ENCODE peak calls at places on chromosomes 6 and 20, in ten cellular contexts. V is MM.1S; A is cardiac muscle cell; S is CD8-positive, alpha-beta T cell; X is CD4-positive, alpha-beta T cell; P is heart left ventricle; K is left lung; I is nephron progenitor cell; C is RWPE1; Q is HepG2. O is an unnamed sample.

GRCh38 chr6:21738180-21739094 is 144.9 kb downstream of the SOX4 start:
- DNase-seq in V (no peak), A (no peak), S (no peak), X (no peak), P (no peak), K (no peak), I (no peak), C (peak), Q (no peak), O (no peak)

GRCh38 chr6:14059791-14060436 is 57.7 kb upstream of the CD83 start:
- DNase-seq in V (no peak), A (no peak), S (no peak), X (no peak), P (peak), K (no peak), I (no peak), C (peak), Q (no peak), O (no peak)

GRCh38 chr20:33482581-33482980 is 7.3 kb upstream of the CBFA2T2 start:
- DNase-seq in V (no peak), A (no peak), S (no peak), X (no peak), P (no peak), K (no peak), I (no peak), C (no peak), Q (no peak), O (no peak)

GRCh38 chr6:169921853-169922779 is 170.7 kb downstream of the ERMARD start:
- DNase-seq in V (no peak), A (no peak), S (peak), X (no peak), P (no peak), K (no peak), I (peak), C (no peak), Q (peak), O (no peak)

GRCh38 chr6:149166747-149167146 is 150.8 kb upstream of the TAB2 start:
- DNase-seq in V (no peak), A (peak), S (no peak), X (no peak), P (no peak), K (no peak), I (no peak), C (no peak), Q (no peak), O (no peak)

GRCh38 chr6:168390746-168391400 is 50.1 kb upstream of the SMOC2 start:
- DNase-seq in V (no peak), A (no peak), S (no peak), X (no peak), P (no peak), K (no peak), I (no peak), C (no peak), Q (no peak), O (no peak)

GRCh38 chr20:25299801-25300200 is 51.9 kb downstream of the PYGB start:
- DNase-seq in V (peak), A (no peak), S (no peak), X (no peak), P (peak), K (no peak), I (no peak), C (peak), Q (no peak), O (no peak)

GRCh38 chr20:37225146-37225545 is 36.5 kb downstream of the GHRH start:
- DNase-seq in V (no peak), A (no peak), S (no peak), X (no peak), P (no peak), K (no peak), I (no peak), C (no peak), Q (no peak), O (no peak)

GRCh38 chr20:50645253-50646068 is 45.9 kb downstream of the RIPOR3 start:
- DNase-seq in V (no peak), A (peak), S (no peak), X (no peak), P (peak), K (peak), I (peak), C (peak), Q (peak), O (no peak)

GRCh38 chr6:3319801-3320200 is 61.1 kb downstream of the PSMG4 start:
- DNase-seq in V (no peak), A (no peak), S (no peak), X (no peak), P (no peak), K (no peak), I (no peak), C (no peak), Q (no peak), O (no peak)

GRCh38 chr6:160393966-160394653 is 45.9 kb downstream of the SLC22A3 start:
- DNase-seq in V (no peak), A (peak), S (no peak), X (no peak), P (no peak), K (no peak), I (no peak), C (no peak), Q (peak), O (no peak)

GRCh38 chr6:1298768-1299167 is 13.1 kb upstream of the FOXQ1 start:
- DNase-seq in V (no peak), A (no peak), S (no peak), X (no peak), P (no peak), K (no peak), I (no peak), C (no peak), Q (no peak), O (no peak)

GRCh38 chr20:9422335-9422734 is 92.1 kb upstream of the LAMP5 start:
- DNase-seq in V (no peak), A (no peak), S (no peak), X (no peak), P (no peak), K (no peak), I (no peak), C (no peak), Q (no peak), O (no peak)

GRCh38 chr6:48068326-48069191 is 42.4 kb downstream of the PTCHD4 start:
- DNase-seq in V (no peak), A (no peak), S (no peak), X (no peak), P (peak), K (no peak), I (peak), C (peak), Q (no peak), O (peak)

GRCh38 chr6:142218441-142218840 is 71.4 kb downstream of the VTA1 start:
- DNase-seq in V (no peak), A (no peak), S (no peak), X (no peak), P (no peak), K (no peak), I (no peak), C (no peak), Q (no peak), O (no peak)

GRCh38 chr6:154763650-154764049 is 30.4 kb downstream of the SCAF8 start:
- DNase-seq in V (no peak), A (peak), S (no peak), X (no peak), P (no peak), K (no peak), I (no peak), C (no peak), Q (no peak), O (no peak)

GRCh38 chr20:59300341-59301081 is at the start of gene EDN3:
- DNase-seq in V (no peak), A (no peak), S (no peak), X (no peak), P (no peak), K (no peak), I (peak), C (no peak), Q (no peak), O (no peak)

GRCh38 chr20:41058007-41058673 is 29.5 kb downstream of the TOP1 start:
- DNase-seq in V (no peak), A (peak), S (no peak), X (no peak), P (no peak), K (peak), I (no peak), C (peak), Q (peak), O (no peak)

GRCh38 chr20:25319241-25320034 is 71.2 kb downstream of the ABHD12 start:
- DNase-seq in V (peak), A (no peak), S (no peak), X (no peak), P (no peak), K (peak), I (no peak), C (no peak), Q (no peak), O (no peak)

GRCh38 chr20:7285918-7286556 is 518.6 kb downstream of the BMP2 start:
- DNase-seq in V (peak), A (peak), S (no peak), X (no peak), P (peak), K (peak), I (peak), C (peak), Q (peak), O (peak)

GRCh38 chr6:36160147-36160760 is 29.9 kb downstream of the MAPK13 start:
- DNase-seq in V (no peak), A (peak), S (no peak), X (no peak), P (no peak), K (no peak), I (no peak), C (no peak), Q (no peak), O (no peak)

GRCh38 chr20:51458751-51459439 is 83.6 kb downstream of the NFATC2 start:
- DNase-seq in V (no peak), A (no peak), S (no peak), X (no peak), P (no peak), K (no peak), I (no peak), C (no peak), Q (no peak), O (no peak)

GRCh38 chr20:41029150-41029872 is 689 bp downstream of the TOP1 start:
- DNase-seq in V (no peak), A (no peak), S (peak), X (peak), P (peak), K (peak), I (peak), C (peak), Q (no peak), O (peak)

GRCh38 chr6:90790058-90790457 is 203.2 kb upstream of the MAP3K7 start:
- DNase-seq in V (no peak), A (peak), S (no peak), X (no peak), P (no peak), K (no peak), I (peak), C (no peak), Q (no peak), O (no peak)

GRCh38 chr6:111782161-111782809 is 91.0 kb downstream of the FYN start:
- DNase-seq in V (no peak), A (no peak), S (no peak), X (no peak), P (no peak), K (no peak), I (no peak), C (no peak), Q (no peak), O (no peak)

GRCh38 chr6:31676322-31676903 is 4.5 kb downstream of the LY6G5C start:
- DNase-seq in V (no peak), A (no peak), S (no peak), X (no peak), P (no peak), K (no peak), I (no peak), C (no peak), Q (no peak), O (no peak)

GRCh38 chr6:25623065-25623464 is 28.9 kb upstream of the SCGN start:
- DNase-seq in V (no peak), A (no peak), S (no peak), X (no peak), P (no peak), K (no peak), I (no peak), C (no peak), Q (no peak), O (no peak)

GRCh38 chr6:119161450-119161849 is 83.0 kb upstream of the FAM184A start:
- DNase-seq in V (no peak), A (peak), S (no peak), X (no peak), P (no peak), K (no peak), I (no peak), C (no peak), Q (no peak), O (no peak)

GRCh38 chr20:5608448-5609161 is 141.6 kb upstream of the SHLD1 start:
- DNase-seq in V (no peak), A (peak), S (no peak), X (no peak), P (no peak), K (no peak), I (no peak), C (no peak), Q (no peak), O (no peak)

GRCh38 chr6:36075656-36076055 is 48.0 kb downstream of the MAPK14 start:
- DNase-seq in V (no peak), A (no peak), S (peak), X (no peak), P (no peak), K (no peak), I (no peak), C (peak), Q (peak), O (no peak)

GRCh38 chr6:161637658-161638057 is 363.8 kb upstream of the AGPAT4 start:
- DNase-seq in V (no peak), A (no peak), S (no peak), X (no peak), P (no peak), K (no peak), I (no peak), C (no peak), Q (no peak), O (no peak)

GRCh38 chr6:41039060-41039998 is at the start of gene UNC5CL:
- DNase-seq in V (peak), A (peak), S (peak), X (peak), P (no peak), K (peak), I (peak), C (peak), Q (peak), O (no peak)

GRCh38 chr6:52595000-52595795 is 18.3 kb upstream of the TRAM2 start:
- DNase-seq in V (no peak), A (peak), S (no peak), X (no peak), P (peak), K (peak), I (peak), C (peak), Q (peak), O (no peak)

GRCh38 chr6:15800821-15801617 is 138.2 kb upstream of the DTNBP1 start:
- DNase-seq in V (no peak), A (no peak), S (no peak), X (no peak), P (no peak), K (no peak), I (no peak), C (no peak), Q (no peak), O (no peak)

GRCh38 chr6:84078335-84078734 is 44.8 kb downstream of the MRAP2 start:
- DNase-seq in V (no peak), A (no peak), S (no peak), X (no peak), P (no peak), K (no peak), I (no peak), C (no peak), Q (no peak), O (no peak)

GRCh38 chr6:43076928-43077809 is 1.1 kb downstream of the PTK7 start:
- DNase-seq in V (no peak), A (peak), S (no peak), X (no peak), P (no peak), K (no peak), I (peak), C (no peak), Q (peak), O (no peak)

GRCh38 chr6:133468591-133468990 is 227.4 kb downstream of the EYA4 start:
- DNase-seq in V (no peak), A (no peak), S (no peak), X (no peak), P (no peak), K (no peak), I (no peak), C (no peak), Q (no peak), O (no peak)

GRCh38 chr6:160036790-160037206 is 67.9 kb downstream of the IGF2R start:
- DNase-seq in V (no peak), A (peak), S (no peak), X (no peak), P (peak), K (no peak), I (no peak), C (peak), Q (no peak), O (no peak)

GRCh38 chr6:25179051-25179778 is 100.0 kb upstream of the CARMIL1 start:
- DNase-seq in V (no peak), A (peak), S (no peak), X (no peak), P (no peak), K (no peak), I (no peak), C (no peak), Q (no peak), O (no peak)

GRCh38 chr6:90574610-90575009 is 12.3 kb downstream of the MAP3K7 start:
- DNase-seq in V (no peak), A (peak), S (no peak), X (no peak), P (no peak), K (no peak), I (no peak), C (no peak), Q (no peak), O (no peak)

DNA sequence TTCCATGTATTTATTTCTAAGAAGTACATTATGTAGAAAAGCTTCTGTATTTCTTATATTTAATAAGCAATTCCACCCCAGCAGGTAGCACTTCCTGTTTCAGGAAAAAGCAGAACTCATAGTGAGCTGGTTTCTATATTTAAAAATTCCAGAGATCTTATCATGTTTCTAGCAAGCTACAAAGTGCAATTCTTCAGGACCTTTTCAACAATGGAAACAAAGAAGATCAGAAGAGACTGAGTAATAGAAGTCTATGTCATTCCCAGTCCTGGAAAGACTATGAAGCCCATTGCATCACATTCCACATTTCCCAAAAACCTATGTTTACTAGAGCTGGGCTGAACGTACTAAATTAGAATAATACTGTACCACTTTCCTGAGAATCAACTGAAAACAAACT is 302.6 kb upstream of the NRSN1 start:
- DNase-seq in V (no peak), A (no peak), S (no peak), X (no peak), P (no peak), K (no peak), I (no peak), C (no peak), Q (peak), O (no peak)
- TF ChIP-seq CTCF in V (no peak), A (no peak), S (no peak), X (no peak), P (no peak), K (no peak), I (no peak), C (no peak), Q (no peak), O (no peak)

GRCh38 chr20:35947907-35948306 is 6.4 kb downstream of the SCAND1 start:
- DNase-seq in V (no peak), A (no peak), S (no peak), X (no peak), P (no peak), K (no peak), I (no peak), C (no peak), Q (no peak), O (no peak)

GRCh38 chr20:35942243-35942642 is 12.1 kb downstream of the SCAND1 start:
- DNase-seq in V (no peak), A (no peak), S (no peak), X (no peak), P (no peak), K (no peak), I (no peak), C (no peak), Q (no peak), O (no peak)

GRCh38 chr20:35944189-35944588 is 10.1 kb downstream of the SCAND1 start:
- DNase-seq in V (no peak), A (no peak), S (no peak), X (no peak), P (no peak), K (no peak), I (no peak), C (no peak), Q (no peak), O (no peak)

GRCh38 chr20:35950093-35950492 is 4.2 kb downstream of the SCAND1 start:
- DNase-seq in V (no peak), A (no peak), S (no peak), X (no peak), P (no peak), K (no peak), I (no peak), C (no peak), Q (no peak), O (no peak)

DNA sequence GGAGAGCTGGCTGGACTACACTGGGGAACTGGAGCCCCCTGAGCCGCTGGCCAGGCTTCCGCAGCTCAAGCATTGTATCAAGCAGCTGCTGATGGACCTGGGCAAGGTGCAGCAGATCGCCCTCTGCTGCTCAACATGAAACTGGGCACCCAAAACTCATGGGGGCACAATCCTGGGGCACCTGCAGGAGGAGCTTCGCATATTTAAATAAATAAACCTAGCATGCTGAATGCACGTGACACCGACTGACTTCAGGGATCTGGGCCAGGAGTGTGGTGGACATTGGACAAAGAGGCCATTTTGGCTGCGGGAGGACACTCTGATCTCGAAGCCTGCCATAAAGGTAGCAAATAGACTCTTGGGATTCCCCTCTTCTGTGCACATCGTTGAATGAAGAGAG is 6.8 kb downstream of the SCAND1 start:
- DNase-seq in V (peak), A (peak), S (peak), X (no peak), P (no peak), K (no peak), I (peak), C (no peak), Q (peak), O (no peak)
- TF ChIP-seq CTCF in V (peak), A (peak), S (peak), X (peak), P (no peak), K (no peak), I (no peak), C (no peak), Q (peak), O (peak)

GRCh38 chr20:55514498-55514897 is 490.8 kb downstream of the CBLN4 start:
- DNase-seq in V (no peak), A (no peak), S (no peak), X (no peak), P (no peak), K (no peak), I (no peak), C (peak), Q (no peak), O (no peak)

GRCh38 chr20:55513966-55514365 is 491.4 kb downstream of the CBLN4 start:
- DNase-seq in V (no peak), A (no peak), S (no peak), X (no peak), P (no peak), K (no peak), I (no peak), C (no peak), Q (no peak), O (no peak)

DNA sequence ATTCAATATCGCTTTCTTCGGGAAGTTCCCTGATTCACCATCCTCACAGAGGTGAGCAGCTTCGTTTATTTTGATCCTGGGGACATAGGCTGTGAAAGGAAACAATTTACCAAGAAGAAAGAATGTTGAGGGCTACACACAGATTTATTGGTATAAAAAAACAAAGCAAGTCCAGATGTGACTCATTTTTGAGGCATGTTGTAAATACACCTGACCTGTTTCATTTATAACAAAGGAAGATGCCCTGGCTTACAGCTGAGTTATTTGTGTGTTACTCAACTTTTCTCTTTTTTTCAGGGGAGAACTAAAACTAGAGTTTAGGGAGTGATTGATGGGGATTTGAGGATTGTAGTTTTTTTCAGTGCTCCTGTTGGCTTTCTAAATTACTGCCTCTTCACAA is 489.5 kb downstream of the CBLN4 start:
- DNase-seq in V (no peak), A (no peak), S (no peak), X (no peak), P (no peak), K (no peak), I (no peak), C (peak), Q (no peak), O (no peak)
- TF ChIP-seq CTCF in V (no peak), A (no peak), S (no peak), X (no peak), P (no peak), K (no peak), I (no peak), C (no peak), Q (no peak), O (no peak)

GRCh38 chr6:137430954-137431353 is 63.2 kb downstream of the OLIG3 start:
- DNase-seq in V (no peak), A (no peak), S (no peak), X (no peak), P (no peak), K (no peak), I (no peak), C (no peak), Q (no peak), O (no peak)

GRCh38 chr6:137427670-137428290 is 66.4 kb downstream of the OLIG3 start:
- DNase-seq in V (no peak), A (no peak), S (no peak), X (no peak), P (no peak), K (no peak), I (no peak), C (no peak), Q (no peak), O (no peak)

GRCh38 chr6:137434640-137435039 is 59.6 kb downstream of the OLIG3 start:
- DNase-seq in V (no peak), A (no peak), S (no peak), X (no peak), P (no peak), K (no peak), I (no peak), C (no peak), Q (no peak), O (no peak)

GRCh38 chr6:137426007-137426689 is 68.0 kb downstream of the OLIG3 start:
- DNase-seq in V (peak), A (no peak), S (no peak), X (no peak), P (no peak), K (no peak), I (no peak), C (no peak), Q (no peak), O (no peak)

GRCh38 chr6:137432054-137432545 is 62.1 kb downstream of the OLIG3 start:
- DNase-seq in V (peak), A (no peak), S (no peak), X (no peak), P (no peak), K (no peak), I (no peak), C (no peak), Q (no peak), O (no peak)
- TF ChIP-seq CTCF in V (no peak), A (no peak), S (no peak), X (no peak), P (no peak), K (no peak), I (no peak), C (no peak), Q (no peak), O (no peak)

O was measured in type B pancreatic cell.